ENCODE peak calls at places on chromosomes 3 and 15, in seven cellular contexts. M, H, E, S, F, P and I are unnamed samples.

GRCh38 chr3:13011369-13012227 is 61.6 kb downstream of the IQSEC1 start:
- DNase-seq in M (no peak), F (no peak), H (peak), P (no peak), S (no peak), E (no peak), I (no peak)

GRCh38 chr15:91521996-91522395 is 331.5 kb upstream of the SLCO3A1 start:
- DNase-seq in S (no peak), P (no peak), F (peak), E (no peak), H (no peak), M (peak), I (peak)

GRCh38 chr15:78216276-78217229 is 17.8 kb downstream of the ACSBG1 start:
- DNase-seq in H (no peak), S (peak), F (peak), P (no peak), M (no peak), E (no peak), I (peak)

GRCh38 chr3:121629601-121630000 is 31.1 kb downstream of the HCLS1 start:
- DNase-seq in S (no peak), F (no peak), E (no peak), H (no peak), P (no peak), M (no peak), I (no peak)

GRCh38 chr15:49860101-49860500 is 239.3 kb downstream of the DTWD1 start:
- DNase-seq in F (peak), E (no peak), P (no peak), S (no peak), H (no peak), M (peak), I (peak)

GRCh38 chr3:165193392-165194268 is 2.6 kb downstream of the SLITRK3 start:
- DNase-seq in E (no peak), S (no peak), H (no peak), F (no peak), M (no peak), P (no peak), I (peak)

GRCh38 chr3:4821331-4821730 is 157.9 kb upstream of the BHLHE40 start:
- DNase-seq in S (no peak), F (peak), E (no peak), M (no peak), P (no peak), H (peak), I (no peak)

GRCh38 chr3:37028329-37028728 is 35.0 kb downstream of the MLH1 start:
- DNase-seq in P (no peak), H (no peak), M (peak), E (no peak), S (no peak), F (no peak), I (no peak)

GRCh38 chr3:44648564-44649229 is at the start of gene ZNF35:
- DNase-seq in E (peak), H (peak), F (peak), M (peak), S (peak), P (peak), I (peak)

GRCh38 chr3:39592729-39593128 is 125.2 kb downstream of the MOBP start:
- DNase-seq in P (no peak), E (no peak), M (no peak), S (no peak), H (no peak), F (no peak), I (no peak)

GRCh38 chr3:136277115-136277514 is 27.0 kb downstream of the PCCB start:
- DNase-seq in F (no peak), P (no peak), S (no peak), H (no peak), M (no peak), E (no peak), I (no peak)

GRCh38 chr3:34203386-34203785 is 405.0 kb downstream of the PDCD6IP start:
- DNase-seq in S (no peak), F (no peak), P (no peak), H (no peak), M (no peak), E (no peak), I (no peak)

GRCh38 chr15:80161473-80162016 is 8.7 kb downstream of the FAH start:
- DNase-seq in P (no peak), S (no peak), M (no peak), H (no peak), F (no peak), E (no peak), I (no peak)

GRCh38 chr15:74773731-74774252 is 8.1 kb upstream of the CSK start:
- DNase-seq in S (no peak), P (no peak), E (no peak), M (no peak), F (no peak), H (no peak), I (no peak)

GRCh38 chr15:62769604-62770003 is 272.9 kb upstream of the TPM1 start:
- DNase-seq in S (peak), E (no peak), M (peak), H (no peak), F (peak), P (no peak), I (peak)

GRCh38 chr3:85867072-85867471 is 908.3 kb downstream of the CADM2 start:
- DNase-seq in E (no peak), H (no peak), S (no peak), F (no peak), P (no peak), M (no peak), I (no peak)

GRCh38 chr15:73570355-73571032 is 62.7 kb downstream of the NPTN start:
- DNase-seq in H (no peak), P (no peak), M (no peak), S (no peak), F (no peak), E (no peak), I (no peak)